ENCODE peak calls at places on chromosomes 13 and 19, in four cellular contexts. S is ascending aorta, C is astrocyte, F is SK-N-SH. K is an unnamed sample.

GRCh38 chr13:36666482-36667264 is 7.1 kb upstream of the SERTM1 start:
- DNase-seq in S (no peak), C (no peak), F (no peak), K (no peak)

GRCh38 chr13:113528101-113528797 is 37.7 kb upstream of the DCUN1D2 start:
- DNase-seq in S (peak), C (no peak), F (no peak), K (no peak)

GRCh38 chr19:31253816-31254551 is 95.3 kb downstream of the TSHZ3 start:
- DNase-seq in S (no peak), C (peak), F (no peak), K (peak)

GRCh38 chr13:113065406-113066141 is 40.0 kb upstream of the F7 start:
- DNase-seq in S (no peak), C (peak), F (no peak), K (no peak)

GRCh38 chr13:98978280-98978679 is 416 bp upstream of the DOCK9 start:
- DNase-seq in S (no peak), C (peak), F (no peak), K (peak)

GRCh38 chr13:111893071-111893606 is 173.8 kb upstream of the SOX1 start:
- DNase-seq in S (no peak), C (no peak), F (no peak), K (no peak)

GRCh38 chr13:82636119-82636518 is 1246.2 kb downstream of the SLITRK1 start:
- DNase-seq in S (no peak), C (peak), F (no peak), K (peak)

GRCh38 chr13:44012910-44013309 is 133.2 kb downstream of the LACC1 start:
- DNase-seq in S (no peak), C (peak), F (no peak), K (no peak)

GRCh38 chr13:42239644-42240043 is 32.3 kb upstream of the AKAP11 start:
- DNase-seq in S (no peak), C (peak), F (no peak), K (no peak)

GRCh38 chr19:14056069-14056666 is 5.7 kb downstream of the PALM3 start:
- DNase-seq in S (no peak), C (no peak), F (no peak), K (no peak)

GRCh38 chr13:43196171-43196611 is 172.8 kb downstream of the DNAJC15 start:
- DNase-seq in S (no peak), C (no peak), F (peak), K (no peak)

GRCh38 chr13:23477096-23477495 is 43.6 kb upstream of the SACS start:
- DNase-seq in S (no peak), C (peak), F (no peak), K (no peak)

GRCh38 chr13:99422556-99423220 is 78.6 kb upstream of the TM9SF2 start:
- DNase-seq in S (peak), C (no peak), F (no peak), K (no peak)

GRCh38 chr19:56821675-56822074 is 18.9 kb downstream of the PEG3 start:
- DNase-seq in S (no peak), C (no peak), F (no peak), K (no peak)

DNA sequence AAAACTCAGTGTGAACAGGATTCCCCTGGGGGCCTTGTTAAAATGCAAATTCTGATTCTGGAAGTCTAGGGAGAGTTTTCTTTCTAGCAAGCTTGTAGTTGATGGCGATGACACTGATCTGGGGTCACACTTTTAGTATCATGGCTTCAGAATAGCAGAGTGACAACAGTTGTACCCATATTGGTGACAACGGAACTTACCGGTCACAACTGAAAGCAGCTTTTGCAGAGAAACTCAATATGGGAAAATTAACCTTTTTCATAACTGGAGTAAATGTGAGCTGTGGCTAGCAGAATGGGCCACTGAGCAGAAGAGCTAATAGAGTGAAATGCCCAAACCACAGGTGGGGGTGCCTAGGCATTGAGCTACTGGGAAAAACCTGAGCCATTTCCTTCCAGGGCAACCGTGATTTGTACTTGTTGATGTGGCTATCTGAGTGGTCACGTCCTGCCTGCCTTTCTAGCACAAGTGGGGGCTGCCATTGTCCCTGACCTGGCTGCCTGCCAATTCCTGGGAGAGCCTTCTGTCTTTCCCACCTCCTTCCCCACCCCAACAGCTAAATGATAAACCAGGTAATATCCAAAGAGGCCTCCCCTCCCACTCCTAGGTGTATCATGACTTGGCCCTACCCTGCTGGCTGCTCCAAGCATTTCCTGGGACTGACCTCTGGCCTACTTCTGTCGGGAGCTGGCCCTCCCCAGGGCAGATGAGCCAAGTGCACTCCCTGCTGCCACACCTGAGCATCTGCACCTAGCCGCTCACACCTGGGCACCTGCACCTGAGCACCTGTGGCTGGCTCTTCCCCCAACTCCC is 1.7 kb upstream of the SLC10A2 start:
- DNase-seq in S (no peak), C (no peak), F (no peak), K (peak)
- H3K27ac ChIP-seq in S (no peak), C (no peak), F (no peak), K (no peak)

GRCh38 chr13:30499338-30499737 is 33.6 kb upstream of the HMGB1 start:
- DNase-seq in S (no peak), C (peak), F (no peak), K (no peak)
- H3K27ac ChIP-seq in S (no peak), C (no peak), F (no peak), K (no peak)

GRCh38 chr13:25067054-25067453 is 28.9 kb upstream of the PABPC3 start:
- DNase-seq in S (no peak), C (no peak), F (no peak), K (no peak)
- H3K27ac ChIP-seq in S (no peak), C (no peak), F (no peak), K (no peak)

DNA sequence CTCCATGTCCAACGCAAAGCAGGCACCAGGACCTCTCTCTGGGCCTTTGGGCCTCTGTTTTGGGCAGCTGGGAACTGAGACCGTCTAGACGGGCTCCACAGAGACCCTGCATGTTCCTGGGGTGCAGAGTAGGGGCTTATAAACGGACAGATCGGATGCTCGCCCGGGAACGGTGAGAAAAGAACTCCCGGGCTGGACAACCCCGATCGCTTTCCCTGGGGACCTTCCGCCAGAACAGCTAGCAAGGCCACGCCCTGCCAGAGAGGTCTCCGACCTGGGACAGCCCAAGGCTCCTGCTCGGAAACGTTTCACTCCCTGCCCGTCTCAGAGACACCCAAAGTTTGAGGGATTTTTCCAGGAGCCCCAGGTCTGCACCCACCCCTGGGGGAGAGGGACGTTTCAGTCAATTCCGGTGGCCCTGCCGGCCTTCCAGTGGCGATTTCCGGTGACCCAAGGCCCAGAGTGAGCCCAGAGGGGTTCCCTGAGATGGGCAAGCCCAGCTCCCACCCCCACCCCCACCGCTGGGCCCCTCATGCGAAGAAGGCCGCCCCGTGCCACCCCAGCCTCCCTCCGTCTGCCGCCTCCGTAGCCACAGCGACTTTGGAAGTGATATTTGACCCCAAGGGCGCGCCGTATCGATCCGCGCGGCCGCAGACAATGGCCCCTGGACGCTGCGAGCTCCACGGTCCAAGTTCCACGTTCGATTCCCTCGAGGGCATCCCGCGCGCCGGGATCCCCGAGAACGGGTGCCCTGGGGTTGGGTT is 1.7 kb downstream of the NR2F6 start:
- DNase-seq in S (peak), C (no peak), F (peak), K (no peak)
- H3K27ac ChIP-seq in S (peak), C (no peak), F (peak), K (peak)

GRCh38 chr13:79582896-79583295 is 101.9 kb downstream of the NDFIP2 start:
- DNase-seq in S (no peak), C (no peak), F (no peak), K (no peak)
- H3K27ac ChIP-seq in S (no peak), C (no peak), F (no peak), K (no peak)

DNA sequence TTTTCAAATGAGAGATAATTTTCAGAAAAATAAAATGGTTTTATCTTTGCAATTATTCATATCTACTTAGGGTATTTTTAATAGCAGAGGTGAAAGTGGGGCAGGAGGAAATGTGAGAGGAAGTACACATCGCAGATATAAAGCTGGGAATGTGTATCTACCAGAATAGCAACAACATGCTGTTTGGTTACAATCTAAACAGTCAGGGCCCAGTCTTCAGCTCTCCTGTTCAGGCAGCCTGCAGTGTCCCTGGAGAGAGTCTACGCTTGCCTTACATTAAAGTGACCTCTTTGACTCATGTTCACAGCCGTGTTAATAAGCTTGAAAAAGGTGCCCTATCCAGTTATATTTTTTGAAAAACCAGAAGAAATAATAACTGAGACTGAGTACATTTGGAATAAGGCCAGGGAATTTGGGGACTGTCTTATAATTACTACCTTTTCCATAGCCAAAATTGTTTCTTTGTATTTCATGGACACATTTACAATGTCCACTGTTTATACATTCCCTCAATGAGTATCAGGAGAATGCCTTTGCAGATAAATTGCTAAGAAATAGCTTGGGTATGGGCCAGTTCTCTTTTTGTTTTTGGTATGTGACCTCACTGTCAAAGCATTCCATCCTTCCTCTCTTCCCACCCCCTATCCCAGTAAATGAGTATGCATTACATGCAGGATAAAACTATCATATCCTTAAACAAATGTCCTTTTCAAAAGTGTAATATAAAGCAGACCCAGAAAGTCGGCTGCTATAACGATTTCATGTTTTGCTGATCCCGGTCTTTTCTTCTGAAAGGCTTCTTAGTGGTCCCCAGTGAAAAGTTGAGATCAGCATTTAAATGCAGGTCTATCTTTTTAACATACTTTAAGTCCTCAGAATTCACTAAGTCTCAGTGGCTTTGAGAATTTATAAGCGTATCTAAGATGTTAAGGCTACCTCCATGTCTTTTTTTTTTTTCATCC is 82.6 kb downstream of the PCDH9 start:
- DNase-seq in S (no peak), C (peak), F (no peak), K (no peak)
- H3K27ac ChIP-seq in S (no peak), C (peak), F (peak), K (no peak)

GRCh38 chr19:4724252-4724514 is 541 bp upstream of the DPP9 start:
- DNase-seq in S (no peak), C (no peak), F (no peak), K (no peak)
- H3K27ac ChIP-seq in S (peak), C (peak), F (peak), K (peak)

DNA sequence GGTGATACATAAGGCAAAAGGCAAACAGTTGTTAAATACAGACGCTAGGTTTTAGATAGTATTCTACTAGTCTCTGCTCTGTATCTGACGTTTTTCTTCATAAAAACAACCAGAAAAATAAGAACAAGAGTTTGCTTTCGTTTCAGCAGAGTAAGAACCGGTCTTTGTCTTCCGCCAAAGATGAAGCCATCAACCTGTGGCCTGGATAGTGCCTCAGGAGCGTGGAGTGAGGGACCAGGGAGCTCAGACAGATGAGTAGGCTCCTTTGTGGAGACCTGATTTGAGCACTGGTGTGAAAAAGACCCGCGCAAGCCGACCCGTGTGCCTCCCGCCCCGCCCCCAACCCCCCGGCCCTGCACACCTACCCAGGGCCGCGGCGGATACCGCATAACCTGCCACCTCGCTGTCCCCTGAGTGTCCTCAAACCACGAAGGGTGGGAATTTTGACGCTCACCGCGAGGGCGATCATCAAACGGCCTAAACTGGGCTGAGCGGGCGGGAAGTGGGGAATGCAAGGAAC is 969 bp upstream of the LMO7 start:
- DNase-seq in S (no peak), C (no peak), F (no peak), K (no peak)
- H3K27ac ChIP-seq in S (peak), C (peak), F (peak), K (no peak)

GRCh38 chr13:50225188-50226155 is 210.2 kb downstream of the KCNRG start:
- DNase-seq in S (no peak), C (no peak), F (no peak), K (no peak)

GRCh38 chr13:50224534-50224933 is 209.3 kb downstream of the KCNRG start:
- DNase-seq in S (no peak), C (peak), F (no peak), K (peak)

GRCh38 chr13:50220938-50221337 is 205.7 kb downstream of the KCNRG start:
- DNase-seq in S (no peak), C (no peak), F (no peak), K (no peak)

GRCh38 chr13:50219743-50220142 is 204.5 kb downstream of the KCNRG start:
- DNase-seq in S (no peak), C (no peak), F (no peak), K (no peak)

GRCh38 chr13:50222569-50223332 is 207.5 kb downstream of the KCNRG start:
- DNase-seq in S (peak), C (peak), F (no peak), K (peak)
- H3K27ac ChIP-seq in S (peak), C (no peak), F (no peak), K (peak)

DNA sequence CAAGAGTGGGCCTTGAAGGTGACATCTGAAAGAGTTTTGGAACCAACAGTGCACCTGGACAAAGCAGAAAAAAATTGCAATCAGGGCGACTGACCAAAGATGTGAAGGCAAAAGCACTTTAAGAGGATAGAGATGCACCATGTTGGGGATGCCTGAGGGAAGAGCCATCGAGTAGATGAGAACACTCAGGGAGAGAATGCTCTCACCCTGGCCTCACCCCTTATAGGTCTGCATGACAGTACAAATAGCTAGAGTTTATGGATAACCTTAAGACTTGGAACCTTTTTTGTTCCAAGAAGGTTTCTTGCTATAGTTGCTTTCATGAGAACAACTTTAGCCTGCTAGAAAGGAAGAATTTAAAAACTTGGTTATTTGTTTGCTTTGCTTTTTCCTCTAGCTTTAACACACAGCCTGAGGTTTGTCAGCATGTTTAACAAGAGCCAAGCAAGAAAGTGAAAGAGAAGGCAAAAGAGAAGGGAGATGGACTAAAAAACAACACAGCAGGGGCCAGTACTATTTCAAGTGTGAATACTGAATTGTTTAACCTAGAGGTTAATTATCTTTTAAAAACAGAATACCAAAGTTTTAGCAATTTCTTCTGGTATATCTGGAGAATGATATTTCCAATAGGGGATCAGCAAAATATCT is 418.9 kb downstream of the DIAPH3 start:
- DNase-seq in S (no peak), C (no peak), F (no peak), K (no peak)
- H3K27ac ChIP-seq in S (no peak), C (no peak), F (peak), K (peak)

K was measured in epithelial cell of prostate.